ENCODE peak calls at places on chromosomes 5 and 9, in nine cellular contexts. P is GM19239; O is pancreas; Z is NCI-H1092; S is lower lobe of right lung; U is activated CD4-positive, alpha-beta T cell treated with anti-CD3 and anti-CD28 coated beads, Interleukin-2, amount 50 U/mL, for 48 hours; E is NCI-H2029; C is T-helper 9 cell; Y is GM10248. L is an unnamed sample.

GRCh38 chr5:69525490-69525889 is 32.9 kb downstream of the OCLN start:
- DNase-seq in P (no peak), O (no peak), Z (no peak), S (no peak), U (no peak), E (no peak), C (no peak), Y (no peak), L (no peak)

GRCh38 chr9:19231126-19232035 is 888 bp downstream of the DENND4C start:
- DNase-seq in P (no peak), O (no peak), Z (no peak), S (no peak), U (peak), E (no peak), C (no peak), Y (peak), L (no peak)

GRCh38 chr9:125999504-125999881 is 252.3 kb downstream of the PBX3 start:
- DNase-seq in P (no peak), O (no peak), Z (no peak), S (no peak), U (no peak), E (no peak), C (no peak), Y (no peak), L (no peak)

GRCh38 chr9:80320916-80321315 is 749.2 kb downstream of the TLE4 start:
- DNase-seq in P (no peak), O (no peak), Z (no peak), S (no peak), U (no peak), E (no peak), C (no peak), Y (no peak), L (no peak)

GRCh38 chr5:40033411-40033810 is 608.6 kb upstream of the DAB2 start:
- DNase-seq in P (no peak), O (no peak), Z (no peak), S (no peak), U (peak), E (no peak), C (peak), Y (peak), L (no peak)

GRCh38 chr5:143108498-143109128 is 294.9 kb downstream of the NR3C1 start:
- DNase-seq in P (no peak), O (peak), Z (peak), S (no peak), U (no peak), E (peak), C (no peak), Y (no peak), L (no peak)

GRCh38 chr5:124025306-124025705 is 513.3 kb downstream of the CSNK1G3 start:
- DNase-seq in P (no peak), O (no peak), Z (no peak), S (no peak), U (no peak), E (no peak), C (no peak), Y (no peak), L (no peak)

GRCh38 chr5:152638996-152639552 is 234.0 kb upstream of the NMUR2 start:
- DNase-seq in P (no peak), O (no peak), Z (no peak), S (no peak), U (no peak), E (no peak), C (no peak), Y (no peak), L (no peak)

GRCh38 chr9:105329729-105330082 is 85.3 kb downstream of the SLC44A1 start:
- DNase-seq in P (no peak), O (no peak), Z (no peak), S (no peak), U (no peak), E (no peak), C (no peak), Y (no peak), L (no peak)

GRCh38 chr9:33465596-33466564 is 7.8 kb downstream of the NOL6 start:
- DNase-seq in P (no peak), O (no peak), Z (no peak), S (peak), U (no peak), E (no peak), C (no peak), Y (no peak), L (no peak)

GRCh38 chr5:73565969-73566547 is 515 bp downstream of the UTP15 start:
- DNase-seq in P (no peak), O (no peak), Z (no peak), S (no peak), U (no peak), E (no peak), C (no peak), Y (no peak), L (no peak)

GRCh38 chr5:178496661-178497060 is 93.5 kb downstream of the COL23A1 start:
- DNase-seq in P (no peak), O (no peak), Z (no peak), S (no peak), U (no peak), E (no peak), C (no peak), Y (no peak), L (no peak)

GRCh38 chr9:116002624-116003023 is 151.0 kb upstream of the PAPPA start:
- DNase-seq in P (no peak), O (no peak), Z (no peak), S (no peak), U (no peak), E (no peak), C (no peak), Y (no peak), L (no peak)

GRCh38 chr5:173306695-173307094 is 21.5 kb downstream of the STC2 start:
- DNase-seq in P (no peak), O (no peak), Z (no peak), S (no peak), U (no peak), E (no peak), C (no peak), Y (no peak), L (no peak)

L was measured in NCI-H510A.